ENCODE peak calls at places on chromosome 16, in ten cellular contexts. R is spleen, L is colonic mucosa, B is heart left ventricle, O is adrenal gland, H is breast epithelium, I is body of pancreas, A is psoas muscle, K is thoracic aorta, W is fibroblast of lung. Z is an unnamed sample.

GRCh38 chr16:86575754-86576557 is 2.4 kb upstream of the FOXL1 start:
- DNase-seq in O (peak; percentile 81), L (peak; percentile 79), A (peak; percentile 82), B (peak; percentile 84), H (peak; percentile 70), W (peak; percentile 99), K (peak; percentile 79), I (peak; percentile 46), R (peak; percentile 80), Z (peak; percentile 77)

GRCh38 chr16:48123104-48123788 is 32.5 kb downstream of the ABCC12 start:
- DNase-seq in B (no peak), H (no peak), K (no peak), L (no peak), I (no peak), A (no peak), O (peak; percentile 82), R (no peak), W (peak; percentile 97), Z (no peak)

GRCh38 chr16:57620316-57621231 is 7.9 kb upstream of the ADGRG1 start:
- DNase-seq in I (peak; percentile 76), R (peak; percentile 46), H (peak; percentile 75), K (no peak), A (peak; percentile 48), L (peak; percentile 76), O (no peak), W (no peak), B (no peak), Z (peak; percentile 80)

GRCh38 chr16:49986351-49987124 is 38.5 kb upstream of the CNEP1R1 start:
- DNase-seq in K (no peak), I (no peak), H (no peak), O (no peak), B (no peak), A (no peak), W (peak; percentile 68), L (no peak), R (no peak), Z (no peak)

GRCh38 chr16:4693956-4694663 is 748 bp downstream of the NUDT16L1 start:
- DNase-seq in O (no peak), H (no peak), I (peak; percentile 58), L (peak; percentile 60), A (peak; percentile 73), R (peak; percentile 90), K (no peak), W (peak; percentile 67), B (no peak), Z (peak; percentile 74)

GRCh38 chr16:85565796-85566501 is 47.2 kb upstream of the GSE1 start:
- DNase-seq in R (no peak), K (no peak), O (no peak), I (no peak), L (no peak), A (no peak), W (no peak), H (no peak), B (no peak), Z (no peak)

GRCh38 chr16:71259086-71259485 is 28.6 kb upstream of the HYDIN start:
- DNase-seq in K (no peak), B (no peak), H (no peak), O (no peak), A (no peak), L (no peak), I (no peak), R (no peak), W (no peak), Z (no peak)

GRCh38 chr16:58814348-58814801 is 80.3 kb upstream of the GOT2 start:
- DNase-seq in A (no peak), K (no peak), H (no peak), O (peak; percentile 72), L (peak; percentile 19), B (peak; percentile 22), W (peak; percentile 56), I (peak; percentile 46), R (peak; percentile 80), Z (peak; percentile 36)

GRCh38 chr16:28538733-28539596 is at the start of gene NUPR1:
- DNase-seq in I (peak; percentile 99), W (peak; percentile 99), B (peak; percentile 95), K (peak; percentile 86), L (peak; percentile 97), R (no peak), H (peak; percentile 99), O (peak; percentile 98), A (peak; percentile 97), Z (peak; percentile 93)

GRCh38 chr16:19639986-19640421 is 78.0 kb downstream of the KNOP1 start:
- DNase-seq in O (no peak), H (no peak), I (no peak), A (no peak), K (no peak), W (no peak), R (no peak), B (no peak), L (no peak), Z (no peak)

GRCh38 chr16:28587386-28587785 is 9.5 kb downstream of the SULT1A2 start:
- DNase-seq in O (no peak), L (no peak), H (no peak), B (no peak), A (no peak), I (no peak), R (no peak), K (no peak), W (no peak), Z (no peak)

GRCh38 chr16:50284131-50284911 is 18.0 kb downstream of the ADCY7 start:
- DNase-seq in K (no peak), B (no peak), L (peak; percentile 46), W (no peak), A (peak; percentile 76), H (no peak), I (no peak), O (no peak), R (peak; percentile 84), Z (no peak)

GRCh38 chr16:56192644-56192960 is 1.3 kb downstream of the GNAO1 start:
- DNase-seq in W (no peak), O (no peak), B (no peak), R (no peak), L (no peak), H (no peak), K (no peak), A (no peak), I (no peak), Z (no peak)

GRCh38 chr16:89096768-89097527 is 3.3 kb downstream of the ACSF3 start:
- DNase-seq in R (peak; percentile 74), W (no peak), H (no peak), B (no peak), I (no peak), L (no peak), A (no peak), K (no peak), O (no peak), Z (no peak)

GRCh38 chr16:4283939-4284338 is 11.1 kb upstream of the TFAP4 start:
- DNase-seq in W (peak; percentile 51), K (no peak), I (no peak), H (no peak), R (no peak), L (no peak), O (no peak), B (no peak), A (no peak), Z (no peak)

GRCh38 chr16:65059421-65059980 is 62.4 kb downstream of the CDH11 start:
- DNase-seq in L (no peak), I (no peak), O (no peak), H (no peak), R (no peak), W (no peak), A (no peak), B (no peak), K (no peak), Z (no peak)

DNA sequence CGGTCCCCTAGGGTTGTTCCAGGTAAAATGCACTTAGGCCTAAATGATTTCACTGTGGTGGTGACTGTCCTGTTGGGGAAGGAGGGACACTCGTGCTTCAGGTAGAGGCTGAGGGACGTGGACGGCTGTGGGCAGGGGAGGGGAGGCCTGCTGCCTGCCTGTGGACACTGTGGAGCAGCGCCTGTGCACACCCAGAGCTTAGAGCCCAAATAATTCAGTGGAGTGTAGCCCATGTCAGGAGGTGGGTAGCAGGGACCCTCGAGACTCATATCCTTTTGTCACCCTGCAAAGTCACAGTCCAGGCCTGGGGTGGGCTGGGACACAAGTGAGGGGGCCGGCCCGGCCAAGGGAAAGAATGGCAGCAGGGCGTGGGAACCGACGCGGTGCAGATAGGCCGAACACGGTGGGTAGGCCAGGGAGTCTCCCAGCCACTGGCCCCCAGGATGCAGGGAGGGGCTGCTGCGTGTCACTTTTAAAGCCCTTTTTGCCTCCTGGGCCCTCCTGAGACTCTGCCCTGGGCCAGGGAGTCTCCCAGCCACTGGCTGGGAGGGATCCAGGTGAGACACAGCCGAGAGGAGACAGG is 733 bp upstream of the NHERF2 start:
- DNase-seq in B (no peak), R (peak; percentile 65), H (no peak), L (no peak), K (no peak), I (no peak), O (no peak), W (no peak), A (no peak), Z (no peak)
- H3K4me3 ChIP-seq in B (peak overlapping the region; percentile 70), R (peak overlapping the region; percentile 23), H (peak overlapping the region; percentile 93), L (peak overlapping the region; percentile 19), K (peak overlapping the region; percentile 69), I (no peak overlapping the region), O (no peak overlapping the region), W (no peak overlapping the region), A (peak overlapping the region; percentile 64), Z (no peak overlapping the region)

GRCh38 chr16:75580-76501 is 2.2 kb upstream of the MPG start:
- DNase-seq in B (peak; percentile 80), W (peak; percentile 93), L (peak; percentile 63), I (peak; percentile 65), H (peak; percentile 75), O (peak; percentile 79), A (peak; percentile 92), R (no peak), K (no peak), Z (peak; percentile 78)
- TF ChIP-seq CTCF in B (no peak), W (peak; percentile 23), L (no peak), I (no peak), H (peak; percentile 31), O (no peak), A (no peak), R (no peak), K (peak; percentile 2), Z (no peak)

GRCh38 chr16:31678649-31679325 is 151.1 kb downstream of the AHSP start:
- DNase-seq in K (no peak), R (no peak), B (no peak), L (no peak), I (no peak), O (no peak), A (no peak), H (no peak), W (no peak), Z (no peak)
- H3K9me3 ChIP-seq in K (no peaks in the 10 kb centered on the region), R (no peaks in the 10 kb centered on the region), B (no peaks in the 10 kb centered on the region), L (no peaks in the 10 kb centered on the region), I (no peaks in the 10 kb centered on the region), O (no peaks in the 10 kb centered on the region), A (no peaks in the 10 kb centered on the region), H (no peaks in the 10 kb centered on the region), W (no peaks in the 10 kb centered on the region), Z (no peaks in the 10 kb centered on the region)

DNA sequence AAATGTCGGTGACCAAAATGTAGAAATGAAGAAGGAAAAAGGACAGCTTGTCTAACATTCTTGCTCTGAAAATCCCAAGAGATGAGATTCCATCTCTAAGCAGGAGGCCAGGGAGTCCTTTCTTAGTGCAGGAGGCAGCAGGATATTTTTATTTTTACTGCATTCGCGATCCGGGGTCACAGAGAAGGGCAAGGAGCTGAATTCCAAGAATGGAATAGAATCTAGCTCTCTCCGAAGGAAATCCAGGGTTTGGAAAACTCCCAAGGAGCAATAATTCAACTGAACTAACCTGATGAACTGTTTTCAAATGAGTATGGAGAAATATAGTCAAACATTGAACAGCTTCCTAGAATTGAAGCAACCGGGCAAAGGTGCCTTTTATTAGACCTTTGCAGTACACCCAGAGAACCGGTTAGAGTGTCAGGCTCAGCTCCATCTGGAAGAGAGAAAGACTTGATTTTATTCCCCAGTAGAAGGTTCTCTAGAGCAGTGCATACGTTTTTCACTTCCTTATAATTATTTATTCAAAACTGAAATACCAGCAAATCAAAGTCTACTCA is 120.7 kb upstream of the MAF start:
- DNase-seq in A (no peak), W (peak; percentile 50), O (no peak), B (no peak), I (no peak), R (no peak), H (no peak), L (peak; percentile 43), K (no peak), Z (no peak)
- H3K4me3 ChIP-seq in A (no peak overlapping the region), W (no peak overlapping the region), O (no peak overlapping the region), B (no peak overlapping the region), I (no peak overlapping the region), R (no peak overlapping the region), H (no peak overlapping the region), L (no peak overlapping the region), K (no peak overlapping the region), Z (no peak overlapping the region)